ENCODE peak calls at places on chromosomes 6 and 20, in nine cellular contexts. One of them, this sample, is unnamed.

GRCh38 chr6:148521586-148521985 is 178.9 kb downstream of the SASH1 start:
- DNase-seq in skeletal muscle cell: no peak
- DNase-seq in fibroblast of mammary gland: peak
- DNase-seq in activated T-cell treated with anti-CD3 and anti-CD28 coated beads, Interleukin-2, amount 50 U/mL, for 72 hours: no peak
- DNase-seq in left cardiac atrium: no peak
- DNase-seq in nephron progenitor cell: no peak
- DNase-seq in stimulated activated CD8-positive, alpha-beta memory T cell treated with anti-CD3 and anti-CD28 coated beads, Interleukin-4, amount 100 ng/mL, for 24 hours: no peak
- DNase-seq in HEK293T: no peak
- DNase-seq in activated CD8-positive, alpha-beta memory T cell treated with anti-CD3 and anti-CD28 coated beads for 4 hours: no peak
- DNase-seq in this sample: no peak

GRCh38 chr20:48722002-48722731 is 105.6 kb downstream of the PREX1 start:
- DNase-seq in activated T-cell treated with anti-CD3 and anti-CD28 coated beads, Interleukin-2, amount 50 U/mL, for 72 hours: no peak
- DNase-seq in stimulated activated CD8-positive, alpha-beta memory T cell treated with anti-CD3 and anti-CD28 coated beads, Interleukin-4, amount 100 ng/mL, for 24 hours: no peak
- DNase-seq in left cardiac atrium: peak
- DNase-seq in HEK293T: no peak
- DNase-seq in skeletal muscle cell: no peak
- DNase-seq in fibroblast of mammary gland: no peak
- DNase-seq in activated CD8-positive, alpha-beta memory T cell treated with anti-CD3 and anti-CD28 coated beads for 4 hours: no peak
- DNase-seq in nephron progenitor cell: no peak
- DNase-seq in this sample: no peak

GRCh38 chr6:155352812-155353211 is 38.5 kb upstream of the TFB1M start:
- DNase-seq in skeletal muscle cell: no peak
- DNase-seq in HEK293T: no peak
- DNase-seq in stimulated activated CD8-positive, alpha-beta memory T cell treated with anti-CD3 and anti-CD28 coated beads, Interleukin-4, amount 100 ng/mL, for 24 hours: no peak
- DNase-seq in activated T-cell treated with anti-CD3 and anti-CD28 coated beads, Interleukin-2, amount 50 U/mL, for 72 hours: no peak
- DNase-seq in fibroblast of mammary gland: peak
- DNase-seq in nephron progenitor cell: no peak
- DNase-seq in left cardiac atrium: no peak
- DNase-seq in activated CD8-positive, alpha-beta memory T cell treated with anti-CD3 and anti-CD28 coated beads for 4 hours: no peak
- DNase-seq in this sample: no peak

GRCh38 chr20:6029538-6029937 is 24.3 kb downstream of the LRRN4 start:
- DNase-seq in left cardiac atrium: no peak
- DNase-seq in stimulated activated CD8-positive, alpha-beta memory T cell treated with anti-CD3 and anti-CD28 coated beads, Interleukin-4, amount 100 ng/mL, for 24 hours: no peak
- DNase-seq in HEK293T: no peak
- DNase-seq in activated T-cell treated with anti-CD3 and anti-CD28 coated beads, Interleukin-2, amount 50 U/mL, for 72 hours: no peak
- DNase-seq in activated CD8-positive, alpha-beta memory T cell treated with anti-CD3 and anti-CD28 coated beads for 4 hours: no peak
- DNase-seq in skeletal muscle cell: no peak
- DNase-seq in nephron progenitor cell: no peak
- DNase-seq in fibroblast of mammary gland: peak
- DNase-seq in this sample: no peak

GRCh38 chr6:159463440-159463839 is 229.6 kb downstream of the SOD2 start:
- DNase-seq in stimulated activated CD8-positive, alpha-beta memory T cell treated with anti-CD3 and anti-CD28 coated beads, Interleukin-4, amount 100 ng/mL, for 24 hours: no peak
- DNase-seq in nephron progenitor cell: no peak
- DNase-seq in skeletal muscle cell: no peak
- DNase-seq in activated T-cell treated with anti-CD3 and anti-CD28 coated beads, Interleukin-2, amount 50 U/mL, for 72 hours: no peak
- DNase-seq in activated CD8-positive, alpha-beta memory T cell treated with anti-CD3 and anti-CD28 coated beads for 4 hours: no peak
- DNase-seq in fibroblast of mammary gland: peak
- DNase-seq in HEK293T: peak
- DNase-seq in left cardiac atrium: no peak
- DNase-seq in this sample: no peak

GRCh38 chr6:122005661-122006060 is 393.8 kb upstream of the HSF2 start:
- DNase-seq in stimulated activated CD8-positive, alpha-beta memory T cell treated with anti-CD3 and anti-CD28 coated beads, Interleukin-4, amount 100 ng/mL, for 24 hours: no peak
- DNase-seq in skeletal muscle cell: no peak
- DNase-seq in left cardiac atrium: no peak
- DNase-seq in HEK293T: no peak
- DNase-seq in activated T-cell treated with anti-CD3 and anti-CD28 coated beads, Interleukin-2, amount 50 U/mL, for 72 hours: no peak
- DNase-seq in activated CD8-positive, alpha-beta memory T cell treated with anti-CD3 and anti-CD28 coated beads for 4 hours: no peak
- DNase-seq in fibroblast of mammary gland: no peak
- DNase-seq in nephron progenitor cell: no peak
- DNase-seq in this sample: no peak

GRCh38 chr6:107572886-107573285 is 83.0 kb downstream of the SOBP start:
- DNase-seq in fibroblast of mammary gland: no peak
- DNase-seq in HEK293T: no peak
- DNase-seq in nephron progenitor cell: no peak
- DNase-seq in skeletal muscle cell: no peak
- DNase-seq in activated T-cell treated with anti-CD3 and anti-CD28 coated beads, Interleukin-2, amount 50 U/mL, for 72 hours: no peak
- DNase-seq in left cardiac atrium: no peak
- DNase-seq in stimulated activated CD8-positive, alpha-beta memory T cell treated with anti-CD3 and anti-CD28 coated beads, Interleukin-4, amount 100 ng/mL, for 24 hours: no peak
- DNase-seq in activated CD8-positive, alpha-beta memory T cell treated with anti-CD3 and anti-CD28 coated beads for 4 hours: no peak
- DNase-seq in this sample: no peak

GRCh38 chr6:52877168-52877567 is 32.3 kb downstream of the GSTA3 start:
- DNase-seq in left cardiac atrium: no peak
- DNase-seq in activated T-cell treated with anti-CD3 and anti-CD28 coated beads, Interleukin-2, amount 50 U/mL, for 72 hours: no peak
- DNase-seq in activated CD8-positive, alpha-beta memory T cell treated with anti-CD3 and anti-CD28 coated beads for 4 hours: no peak
- DNase-seq in HEK293T: no peak
- DNase-seq in stimulated activated CD8-positive, alpha-beta memory T cell treated with anti-CD3 and anti-CD28 coated beads, Interleukin-4, amount 100 ng/mL, for 24 hours: no peak
- DNase-seq in skeletal muscle cell: peak
- DNase-seq in fibroblast of mammary gland: peak
- DNase-seq in nephron progenitor cell: no peak
- DNase-seq in this sample: no peak

GRCh38 chr20:18653736-18654447 is 66.0 kb downstream of the DTD1 start:
- DNase-seq in activated CD8-positive, alpha-beta memory T cell treated with anti-CD3 and anti-CD28 coated beads for 4 hours: no peak
- DNase-seq in stimulated activated CD8-positive, alpha-beta memory T cell treated with anti-CD3 and anti-CD28 coated beads, Interleukin-4, amount 100 ng/mL, for 24 hours: no peak
- DNase-seq in skeletal muscle cell: no peak
- DNase-seq in fibroblast of mammary gland: no peak
- DNase-seq in nephron progenitor cell: no peak
- DNase-seq in activated T-cell treated with anti-CD3 and anti-CD28 coated beads, Interleukin-2, amount 50 U/mL, for 72 hours: no peak
- DNase-seq in left cardiac atrium: no peak
- DNase-seq in HEK293T: no peak
- DNase-seq in this sample: no peak

GRCh38 chr20:63445075-63445734 is 27.2 kb downstream of the KCNQ2 start:
- DNase-seq in skeletal muscle cell: no peak
- DNase-seq in left cardiac atrium: no peak
- DNase-seq in HEK293T: no peak
- DNase-seq in stimulated activated CD8-positive, alpha-beta memory T cell treated with anti-CD3 and anti-CD28 coated beads, Interleukin-4, amount 100 ng/mL, for 24 hours: no peak
- DNase-seq in fibroblast of mammary gland: no peak
- DNase-seq in activated T-cell treated with anti-CD3 and anti-CD28 coated beads, Interleukin-2, amount 50 U/mL, for 72 hours: no peak
- DNase-seq in nephron progenitor cell: no peak
- DNase-seq in activated CD8-positive, alpha-beta memory T cell treated with anti-CD3 and anti-CD28 coated beads for 4 hours: no peak
- DNase-seq in this sample: no peak

GRCh38 chr6:99348823-99349619 is 453 bp downstream of the FAXC start:
- DNase-seq in stimulated activated CD8-positive, alpha-beta memory T cell treated with anti-CD3 and anti-CD28 coated beads, Interleukin-4, amount 100 ng/mL, for 24 hours: no peak
- DNase-seq in activated T-cell treated with anti-CD3 and anti-CD28 coated beads, Interleukin-2, amount 50 U/mL, for 72 hours: no peak
- DNase-seq in left cardiac atrium: no peak
- DNase-seq in nephron progenitor cell: peak
- DNase-seq in HEK293T: peak
- DNase-seq in activated CD8-positive, alpha-beta memory T cell treated with anti-CD3 and anti-CD28 coated beads for 4 hours: no peak
- DNase-seq in fibroblast of mammary gland: no peak
- DNase-seq in skeletal muscle cell: no peak
- DNase-seq in this sample: no peak

GRCh38 chr6:108531332-108531731 is 29.4 kb upstream of the FOXO3 start:
- DNase-seq in nephron progenitor cell: no peak
- DNase-seq in stimulated activated CD8-positive, alpha-beta memory T cell treated with anti-CD3 and anti-CD28 coated beads, Interleukin-4, amount 100 ng/mL, for 24 hours: no peak
- DNase-seq in HEK293T: no peak
- DNase-seq in left cardiac atrium: no peak
- DNase-seq in activated CD8-positive, alpha-beta memory T cell treated with anti-CD3 and anti-CD28 coated beads for 4 hours: no peak
- DNase-seq in skeletal muscle cell: no peak
- DNase-seq in activated T-cell treated with anti-CD3 and anti-CD28 coated beads, Interleukin-2, amount 50 U/mL, for 72 hours: no peak
- DNase-seq in fibroblast of mammary gland: no peak
- DNase-seq in this sample: no peak

GRCh38 chr6:85092224-85092623 is 327.8 kb upstream of the TBX18 start:
- DNase-seq in nephron progenitor cell: no peak
- DNase-seq in fibroblast of mammary gland: no peak
- DNase-seq in skeletal muscle cell: no peak
- DNase-seq in stimulated activated CD8-positive, alpha-beta memory T cell treated with anti-CD3 and anti-CD28 coated beads, Interleukin-4, amount 100 ng/mL, for 24 hours: no peak
- DNase-seq in activated T-cell treated with anti-CD3 and anti-CD28 coated beads, Interleukin-2, amount 50 U/mL, for 72 hours: no peak
- DNase-seq in left cardiac atrium: no peak
- DNase-seq in activated CD8-positive, alpha-beta memory T cell treated with anti-CD3 and anti-CD28 coated beads for 4 hours: no peak
- DNase-seq in HEK293T: peak
- DNase-seq in this sample: no peak

GRCh38 chr6:6545616-6546317 is 42.8 kb upstream of the LY86 start:
- DNase-seq in HEK293T: no peak
- DNase-seq in activated CD8-positive, alpha-beta memory T cell treated with anti-CD3 and anti-CD28 coated beads for 4 hours: no peak
- DNase-seq in activated T-cell treated with anti-CD3 and anti-CD28 coated beads, Interleukin-2, amount 50 U/mL, for 72 hours: no peak
- DNase-seq in fibroblast of mammary gland: no peak
- DNase-seq in nephron progenitor cell: no peak
- DNase-seq in skeletal muscle cell: no peak
- DNase-seq in left cardiac atrium: no peak
- DNase-seq in stimulated activated CD8-positive, alpha-beta memory T cell treated with anti-CD3 and anti-CD28 coated beads, Interleukin-4, amount 100 ng/mL, for 24 hours: no peak
- DNase-seq in this sample: no peak

GRCh38 chr20:23334111-23334510 is 16.5 kb upstream of the NXT1 start:
- DNase-seq in activated CD8-positive, alpha-beta memory T cell treated with anti-CD3 and anti-CD28 coated beads for 4 hours: no peak
- DNase-seq in nephron progenitor cell: no peak
- DNase-seq in skeletal muscle cell: no peak
- DNase-seq in activated T-cell treated with anti-CD3 and anti-CD28 coated beads, Interleukin-2, amount 50 U/mL, for 72 hours: no peak
- DNase-seq in left cardiac atrium: no peak
- DNase-seq in fibroblast of mammary gland: no peak
- DNase-seq in HEK293T: no peak
- DNase-seq in stimulated activated CD8-positive, alpha-beta memory T cell treated with anti-CD3 and anti-CD28 coated beads, Interleukin-4, amount 100 ng/mL, for 24 hours: no peak
- DNase-seq in this sample: no peak

GRCh38 chr6:140623498-140623897 is 1249.0 kb upstream of the CITED2 start:
- DNase-seq in activated CD8-positive, alpha-beta memory T cell treated with anti-CD3 and anti-CD28 coated beads for 4 hours: no peak
- DNase-seq in left cardiac atrium: no peak
- DNase-seq in activated T-cell treated with anti-CD3 and anti-CD28 coated beads, Interleukin-2, amount 50 U/mL, for 72 hours: no peak
- DNase-seq in fibroblast of mammary gland: peak
- DNase-seq in stimulated activated CD8-positive, alpha-beta memory T cell treated with anti-CD3 and anti-CD28 coated beads, Interleukin-4, amount 100 ng/mL, for 24 hours: no peak
- DNase-seq in nephron progenitor cell: no peak
- DNase-seq in skeletal muscle cell: peak
- DNase-seq in HEK293T: no peak
- DNase-seq in this sample: no peak

GRCh38 chr6:88538130-88538706 is 372.1 kb upstream of the CNR1 start:
- DNase-seq in activated CD8-positive, alpha-beta memory T cell treated with anti-CD3 and anti-CD28 coated beads for 4 hours: no peak
- DNase-seq in HEK293T: peak
- DNase-seq in activated T-cell treated with anti-CD3 and anti-CD28 coated beads, Interleukin-2, amount 50 U/mL, for 72 hours: no peak
- DNase-seq in stimulated activated CD8-positive, alpha-beta memory T cell treated with anti-CD3 and anti-CD28 coated beads, Interleukin-4, amount 100 ng/mL, for 24 hours: no peak
- DNase-seq in skeletal muscle cell: no peak
- DNase-seq in nephron progenitor cell: peak
- DNase-seq in fibroblast of mammary gland: no peak
- DNase-seq in left cardiac atrium: no peak
- DNase-seq in this sample: no peak

GRCh38 chr20:35776513-35777101 is 4.8 kb downstream of the PHF20 start:
- DNase-seq in HEK293T: no peak
- DNase-seq in skeletal muscle cell: no peak
- DNase-seq in activated T-cell treated with anti-CD3 and anti-CD28 coated beads, Interleukin-2, amount 50 U/mL, for 72 hours: no peak
- DNase-seq in activated CD8-positive, alpha-beta memory T cell treated with anti-CD3 and anti-CD28 coated beads for 4 hours: no peak
- DNase-seq in nephron progenitor cell: no peak
- DNase-seq in left cardiac atrium: peak
- DNase-seq in stimulated activated CD8-positive, alpha-beta memory T cell treated with anti-CD3 and anti-CD28 coated beads, Interleukin-4, amount 100 ng/mL, for 24 hours: no peak
- DNase-seq in fibroblast of mammary gland: peak
- DNase-seq in this sample: no peak

GRCh38 chr6:133814235-133814634 is 74.7 kb upstream of the TCF21 start:
- DNase-seq in activated CD8-positive, alpha-beta memory T cell treated with anti-CD3 and anti-CD28 coated beads for 4 hours: no peak
- DNase-seq in left cardiac atrium: no peak
- DNase-seq in HEK293T: no peak
- DNase-seq in skeletal muscle cell: no peak
- DNase-seq in activated T-cell treated with anti-CD3 and anti-CD28 coated beads, Interleukin-2, amount 50 U/mL, for 72 hours: no peak
- DNase-seq in nephron progenitor cell: no peak
- DNase-seq in fibroblast of mammary gland: no peak
- DNase-seq in stimulated activated CD8-positive, alpha-beta memory T cell treated with anti-CD3 and anti-CD28 coated beads, Interleukin-4, amount 100 ng/mL, for 24 hours: no peak
- DNase-seq in this sample: no peak

GRCh38 chr6:4692664-4693063 is 83.5 kb upstream of the CDYL start:
- DNase-seq in stimulated activated CD8-positive, alpha-beta memory T cell treated with anti-CD3 and anti-CD28 coated beads, Interleukin-4, amount 100 ng/mL, for 24 hours: no peak
- DNase-seq in activated CD8-positive, alpha-beta memory T cell treated with anti-CD3 and anti-CD28 coated beads for 4 hours: no peak
- DNase-seq in fibroblast of mammary gland: no peak
- DNase-seq in left cardiac atrium: no peak
- DNase-seq in HEK293T: no peak
- DNase-seq in activated T-cell treated with anti-CD3 and anti-CD28 coated beads, Interleukin-2, amount 50 U/mL, for 72 hours: no peak
- DNase-seq in nephron progenitor cell: no peak
- DNase-seq in skeletal muscle cell: no peak
- DNase-seq in this sample: no peak

GRCh38 chr20:2244993-2245392 is 50.8 kb upstream of the TGM3 start:
- DNase-seq in skeletal muscle cell: no peak
- DNase-seq in activated CD8-positive, alpha-beta memory T cell treated with anti-CD3 and anti-CD28 coated beads for 4 hours: no peak
- DNase-seq in activated T-cell treated with anti-CD3 and anti-CD28 coated beads, Interleukin-2, amount 50 U/mL, for 72 hours: no peak
- DNase-seq in stimulated activated CD8-positive, alpha-beta memory T cell treated with anti-CD3 and anti-CD28 coated beads, Interleukin-4, amount 100 ng/mL, for 24 hours: no peak
- DNase-seq in nephron progenitor cell: peak
- DNase-seq in HEK293T: no peak
- DNase-seq in fibroblast of mammary gland: no peak
- DNase-seq in left cardiac atrium: no peak
- DNase-seq in this sample: no peak

GRCh38 chr6:52435345-52435744 is 15.2 kb downstream of the EFHC1 start:
- DNase-seq in left cardiac atrium: no peak
- DNase-seq in stimulated activated CD8-positive, alpha-beta memory T cell treated with anti-CD3 and anti-CD28 coated beads, Interleukin-4, amount 100 ng/mL, for 24 hours: no peak
- DNase-seq in nephron progenitor cell: no peak
- DNase-seq in activated CD8-positive, alpha-beta memory T cell treated with anti-CD3 and anti-CD28 coated beads for 4 hours: no peak
- DNase-seq in HEK293T: no peak
- DNase-seq in skeletal muscle cell: no peak
- DNase-seq in fibroblast of mammary gland: no peak
- DNase-seq in activated T-cell treated with anti-CD3 and anti-CD28 coated beads, Interleukin-2, amount 50 U/mL, for 72 hours: no peak
- DNase-seq in this sample: no peak

GRCh38 chr6:129894904-129895303 is 33.8 kb upstream of the TMEM244 start:
- DNase-seq in nephron progenitor cell: no peak
- DNase-seq in activated CD8-positive, alpha-beta memory T cell treated with anti-CD3 and anti-CD28 coated beads for 4 hours: no peak
- DNase-seq in stimulated activated CD8-positive, alpha-beta memory T cell treated with anti-CD3 and anti-CD28 coated beads, Interleukin-4, amount 100 ng/mL, for 24 hours: no peak
- DNase-seq in HEK293T: no peak
- DNase-seq in skeletal muscle cell: no peak
- DNase-seq in fibroblast of mammary gland: peak
- DNase-seq in activated T-cell treated with anti-CD3 and anti-CD28 coated beads, Interleukin-2, amount 50 U/mL, for 72 hours: no peak
- DNase-seq in left cardiac atrium: no peak
- DNase-seq in this sample: no peak

GRCh38 chr6:32614366-32615081 is 22.7 kb upstream of the HLA-DQA1 start:
- DNase-seq in activated T-cell treated with anti-CD3 and anti-CD28 coated beads, Interleukin-2, amount 50 U/mL, for 72 hours: no peak
- DNase-seq in fibroblast of mammary gland: no peak
- DNase-seq in skeletal muscle cell: no peak
- DNase-seq in activated CD8-positive, alpha-beta memory T cell treated with anti-CD3 and anti-CD28 coated beads for 4 hours: no peak
- DNase-seq in nephron progenitor cell: no peak
- DNase-seq in left cardiac atrium: no peak
- DNase-seq in stimulated activated CD8-positive, alpha-beta memory T cell treated with anti-CD3 and anti-CD28 coated beads, Interleukin-4, amount 100 ng/mL, for 24 hours: no peak
- DNase-seq in HEK293T: no peak
- DNase-seq in this sample: no peak

GRCh38 chr6:72709436-72709835 is 87.6 kb downstream of the KCNQ5 start:
- DNase-seq in left cardiac atrium: no peak
- DNase-seq in nephron progenitor cell: no peak
- DNase-seq in activated CD8-positive, alpha-beta memory T cell treated with anti-CD3 and anti-CD28 coated beads for 4 hours: no peak
- DNase-seq in HEK293T: no peak
- DNase-seq in skeletal muscle cell: no peak
- DNase-seq in stimulated activated CD8-positive, alpha-beta memory T cell treated with anti-CD3 and anti-CD28 coated beads, Interleukin-4, amount 100 ng/mL, for 24 hours: no peak
- DNase-seq in activated T-cell treated with anti-CD3 and anti-CD28 coated beads, Interleukin-2, amount 50 U/mL, for 72 hours: no peak
- DNase-seq in fibroblast of mammary gland: peak
- DNase-seq in this sample: no peak

GRCh38 chr6:18126116-18126515 is 3.6 kb upstream of the NHLRC1 start:
- DNase-seq in stimulated activated CD8-positive, alpha-beta memory T cell treated with anti-CD3 and anti-CD28 coated beads, Interleukin-4, amount 100 ng/mL, for 24 hours: no peak
- DNase-seq in left cardiac atrium: no peak
- DNase-seq in activated CD8-positive, alpha-beta memory T cell treated with anti-CD3 and anti-CD28 coated beads for 4 hours: no peak
- DNase-seq in nephron progenitor cell: no peak
- DNase-seq in HEK293T: no peak
- DNase-seq in skeletal muscle cell: no peak
- DNase-seq in fibroblast of mammary gland: peak
- DNase-seq in activated T-cell treated with anti-CD3 and anti-CD28 coated beads, Interleukin-2, amount 50 U/mL, for 72 hours: no peak
- DNase-seq in this sample: no peak

GRCh38 chr6:85449388-85449817 is 480 bp upstream of the NT5E start:
- DNase-seq in nephron progenitor cell: no peak
- DNase-seq in skeletal muscle cell: no peak
- DNase-seq in activated CD8-positive, alpha-beta memory T cell treated with anti-CD3 and anti-CD28 coated beads for 4 hours: peak
- DNase-seq in fibroblast of mammary gland: peak
- DNase-seq in activated T-cell treated with anti-CD3 and anti-CD28 coated beads, Interleukin-2, amount 50 U/mL, for 72 hours: peak
- DNase-seq in HEK293T: no peak
- DNase-seq in stimulated activated CD8-positive, alpha-beta memory T cell treated with anti-CD3 and anti-CD28 coated beads, Interleukin-4, amount 100 ng/mL, for 24 hours: peak
- DNase-seq in left cardiac atrium: peak
- DNase-seq in this sample: peak

GRCh38 chr6:133817460-133818047 is 71.4 kb upstream of the TCF21 start:
- DNase-seq in fibroblast of mammary gland: no peak
- DNase-seq in activated CD8-positive, alpha-beta memory T cell treated with anti-CD3 and anti-CD28 coated beads for 4 hours: no peak
- DNase-seq in activated T-cell treated with anti-CD3 and anti-CD28 coated beads, Interleukin-2, amount 50 U/mL, for 72 hours: peak
- DNase-seq in nephron progenitor cell: peak
- DNase-seq in stimulated activated CD8-positive, alpha-beta memory T cell treated with anti-CD3 and anti-CD28 coated beads, Interleukin-4, amount 100 ng/mL, for 24 hours: peak
- DNase-seq in HEK293T: peak
- DNase-seq in left cardiac atrium: no peak
- DNase-seq in skeletal muscle cell: no peak
- DNase-seq in this sample: peak